ENCODE peak calls at places on chromosome 7, in eight cellular contexts. N is left ventricle myocardium inferior, S is Calu3, F is astrocyte of the spinal cord, B is AG09309, L is PC-9, W is lower lobe of right lung, Q is GM13977. A is an unnamed sample.

GRCh38 chr7:55056577-55057480 is 38.0 kb downstream of the EGFR start:
- DNase-seq in N (no peak), S (no peak), F (no peak), B (no peak), L (no peak), W (no peak), Q (no peak), A (no peak)

GRCh38 chr7:106818736-106819135 is 46.3 kb upstream of the PIK3CG start:
- DNase-seq in N (no peak), S (no peak), F (no peak), B (no peak), L (no peak), W (no peak), Q (no peak), A (no peak)

GRCh38 chr7:75604408-75604807 is 112.3 kb downstream of the SPDYE5 start:
- DNase-seq in N (no peak), S (no peak), F (no peak), B (no peak), L (no peak), W (no peak), Q (no peak), A (no peak)

GRCh38 chr7:21565614-21566013 is 22.8 kb downstream of the DNAH11 start:
- DNase-seq in N (no peak), S (no peak), F (no peak), B (no peak), L (no peak), W (no peak), Q (no peak), A (no peak)

GRCh38 chr7:16270844-16271243 is 150.5 kb downstream of the CRPPA start:
- DNase-seq in N (no peak), S (no peak), F (no peak), B (no peak), L (no peak), W (no peak), Q (no peak), A (no peak)

GRCh38 chr7:22477876-22478450 is 22.0 kb downstream of the STEAP1B start:
- DNase-seq in N (no peak), S (no peak), F (no peak), B (no peak), L (no peak), W (no peak), Q (no peak), A (no peak)

GRCh38 chr7:43799605-43800004 is 41.1 kb downstream of the BLVRA start:
- DNase-seq in N (no peak), S (no peak), F (no peak), B (no peak), L (no peak), W (no peak), Q (no peak), A (no peak)

GRCh38 chr7:36985866-36986402 is 261.6 kb upstream of the AOAH start:
- DNase-seq in N (no peak), S (no peak), F (no peak), B (no peak), L (no peak), W (no peak), Q (no peak), A (no peak)

GRCh38 chr7:142405122-142405765 is 147.4 kb upstream of the PRSS58 start:
- DNase-seq in N (no peak), S (no peak), F (no peak), B (peak; percentile 63), L (no peak), W (no peak), Q (no peak), A (no peak)

DNA sequence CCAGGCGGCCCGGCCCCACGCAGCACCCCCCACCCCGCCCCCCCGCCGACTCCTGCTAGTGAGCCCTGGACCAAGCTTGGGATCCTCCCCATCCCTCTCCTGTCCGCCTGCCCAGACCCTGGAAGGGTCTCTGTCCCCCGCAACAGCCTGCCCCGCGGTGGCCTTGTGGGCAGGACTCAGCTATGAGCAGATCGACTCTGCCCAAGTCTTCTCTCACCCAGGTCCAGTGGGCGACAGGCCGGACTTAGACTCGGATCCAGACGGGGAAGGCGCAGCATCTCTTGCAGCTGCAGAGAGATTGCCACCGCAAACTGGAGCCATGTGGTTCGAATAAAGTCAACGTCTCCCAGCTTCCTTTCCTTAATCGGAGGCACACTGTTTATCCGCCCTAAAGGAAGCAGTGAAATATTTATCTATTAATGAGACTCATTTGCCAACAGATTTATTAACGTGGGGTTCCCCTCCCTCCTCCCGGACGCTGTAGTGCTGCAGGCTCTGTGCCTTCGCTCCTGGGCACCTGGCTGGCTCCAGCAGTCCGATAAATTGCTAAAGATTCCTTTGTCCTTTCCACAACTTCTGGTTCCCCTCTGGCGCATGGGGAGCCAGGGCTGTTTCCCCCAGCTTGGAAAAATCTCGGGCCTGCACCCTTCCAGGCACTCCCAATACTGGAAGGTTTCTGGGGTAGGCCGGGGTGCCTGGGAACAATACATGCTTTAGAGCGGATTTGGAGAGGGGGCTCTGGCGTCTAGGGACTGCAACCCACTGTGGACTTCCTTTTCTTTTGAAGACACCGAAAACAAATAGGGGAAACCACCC is 634 bp upstream of the HOXA7 start:
- DNase-seq in N (no peak), S (no peak), F (peak; percentile 46), B (no peak), L (no peak), W (no peak), Q (no peak), A (no peak)
- TF ChIP-seq CTCF in N (no peak), S (no peak), F (no peak), B (no peak), L (no peak), W (no peak), Q (no peak), A (no peak)

GRCh38 chr7:32264667-32265284 is 194.6 kb upstream of the PDE1C start:
- DNase-seq in N (no peak), S (no peak), F (no peak), B (no peak), L (no peak), W (no peak), Q (no peak), A (no peak)
- TF ChIP-seq CTCF in N (no peak), S (no peak), F (no peak), B (no peak), L (no peak), W (no peak), Q (no peak), A (no peak)

GRCh38 chr7:157411580-157411979 is 74.8 kb downstream of the DNAJB6 start:
- DNase-seq in N (peak; percentile 9), S (no peak), F (no peak), B (no peak), L (no peak), W (peak; percentile 41), Q (no peak), A (peak; percentile 63)
- TF ChIP-seq CTCF in N (no peak), S (no peak), F (no peak), B (no peak), L (no peak), W (no peak), Q (no peak), A (no peak)

GRCh38 chr7:34723338-34723737 is 65.3 kb downstream of the NPSR1 start:
- DNase-seq in N (no peak), S (no peak), F (no peak), B (no peak), L (no peak), W (no peak), Q (no peak), A (no peak)
- TF ChIP-seq CTCF in N (no peak), S (no peak), F (no peak), B (no peak), L (no peak), W (no peak), Q (no peak), A (no peak)

GRCh38 chr7:102917436-102918353 is 4.9 kb downstream of the LRRC17 start:
- DNase-seq in N (no peak), S (peak; percentile 16), F (no peak), B (no peak), L (no peak), W (no peak), Q (no peak), A (no peak)
- TF ChIP-seq CTCF in N (no peak), S (no peak), F (no peak), B (no peak), L (no peak), W (no peak), Q (no peak), A (no peak)

GRCh38 chr7:81960026-81960425 is 190.2 kb upstream of the HGF start:
- DNase-seq in N (no peak), S (no peak), F (no peak), B (no peak), L (no peak), W (no peak), Q (no peak), A (no peak)

GRCh38 chr7:81957517-81957916 is 187.7 kb upstream of the HGF start:
- DNase-seq in N (no peak), S (no peak), F (no peak), B (no peak), L (no peak), W (no peak), Q (no peak), A (no peak)

DNA sequence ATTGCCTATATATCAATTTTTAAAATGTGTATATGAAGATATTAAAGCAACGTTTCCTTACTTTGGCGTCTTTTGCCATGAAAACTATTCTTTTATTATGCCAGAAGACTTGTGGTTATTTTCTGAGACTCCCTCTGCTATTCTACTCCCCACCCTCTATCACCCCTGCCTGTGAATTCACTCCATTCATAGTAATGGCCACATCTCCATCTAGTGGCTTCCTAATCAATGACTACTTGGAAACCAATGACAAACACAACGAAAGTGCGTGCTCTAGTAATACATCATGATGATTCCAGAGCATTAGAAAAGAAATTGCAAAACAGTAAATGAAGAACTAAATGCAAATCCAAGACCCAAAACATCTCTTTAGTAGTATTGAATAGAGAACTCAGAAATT is 186.7 kb upstream of the HGF start:
- DNase-seq in N (no peak), S (peak; percentile 9), F (peak; percentile 52), B (peak; percentile 21), L (no peak), W (no peak), Q (no peak), A (no peak)
- TF ChIP-seq CTCF in N (peak; percentile 62), S (no peak), F (peak; percentile 61), B (peak; percentile 62), L (peak; percentile 62), W (peak; percentile 42), Q (peak; percentile 47), A (peak; percentile 83)

A was measured in chondrocyte.